ENCODE peak calls at places on chromosomes 16 and 17, in nine cellular contexts. One of them, this sample, is unnamed.

GRCh38 chr17:42337442-42337841 is 49.1 kb downstream of the STAT5A start:
- DNase-seq in SK-N-SH: no peak
- DNase-seq in HCT116: no peak
- DNase-seq in stomach: no peak
- DNase-seq in endothelial cell of umbilical vein: no peak
- DNase-seq in breast epithelium: no peak
- DNase-seq in transverse colon: peak
- DNase-seq in sigmoid colon: no peak
- DNase-seq in GM23338: no peak
- DNase-seq in this sample: no peak

GRCh38 chr16:48133455-48134226 is 22.2 kb downstream of the ABCC12 start:
- DNase-seq in SK-N-SH: no peak
- DNase-seq in HCT116: no peak
- DNase-seq in stomach: peak
- DNase-seq in endothelial cell of umbilical vein: no peak
- DNase-seq in breast epithelium: no peak
- DNase-seq in transverse colon: no peak
- DNase-seq in sigmoid colon: no peak
- DNase-seq in GM23338: no peak
- DNase-seq in this sample: no peak

GRCh38 chr16:55494994-55495421 is 13.9 kb upstream of the LPCAT2 start:
- DNase-seq in SK-N-SH: peak
- DNase-seq in HCT116: no peak
- DNase-seq in stomach: peak
- DNase-seq in endothelial cell of umbilical vein: peak
- DNase-seq in breast epithelium: no peak
- DNase-seq in transverse colon: peak
- DNase-seq in sigmoid colon: peak
- DNase-seq in GM23338: peak
- DNase-seq in this sample: peak

GRCh38 chr16:28058839-28059589 is 4.5 kb downstream of the GSG1L start:
- DNase-seq in SK-N-SH: no peak
- DNase-seq in HCT116: no peak
- DNase-seq in stomach: no peak
- DNase-seq in endothelial cell of umbilical vein: no peak
- DNase-seq in breast epithelium: no peak
- DNase-seq in transverse colon: no peak
- DNase-seq in sigmoid colon: no peak
- DNase-seq in GM23338: no peak
- DNase-seq in this sample: no peak

GRCh38 chr17:50580636-50581035 is 20.1 kb downstream of the CACNA1G start:
- DNase-seq in SK-N-SH: no peak
- DNase-seq in HCT116: no peak
- DNase-seq in stomach: no peak
- DNase-seq in endothelial cell of umbilical vein: no peak
- DNase-seq in breast epithelium: no peak
- DNase-seq in transverse colon: no peak
- DNase-seq in sigmoid colon: no peak
- DNase-seq in GM23338: no peak
- DNase-seq in this sample: no peak

GRCh38 chr16:1184156-1184868 is 31.4 kb downstream of the CACNA1H start:
- DNase-seq in SK-N-SH: no peak
- DNase-seq in HCT116: no peak
- DNase-seq in stomach: no peak
- DNase-seq in endothelial cell of umbilical vein: no peak
- DNase-seq in breast epithelium: no peak
- DNase-seq in transverse colon: peak
- DNase-seq in sigmoid colon: peak
- DNase-seq in GM23338: no peak
- DNase-seq in this sample: no peak

GRCh38 chr17:7191571-7192270 is 12.6 kb upstream of the ASGR1 start:
- DNase-seq in SK-N-SH: peak
- DNase-seq in HCT116: no peak
- DNase-seq in stomach: no peak
- DNase-seq in endothelial cell of umbilical vein: no peak
- DNase-seq in breast epithelium: no peak
- DNase-seq in transverse colon: no peak
- DNase-seq in sigmoid colon: no peak
- DNase-seq in GM23338: peak
- DNase-seq in this sample: no peak

GRCh38 chr16:87045462-87046216 is 271.6 kb downstream of the C16orf95 start:
- DNase-seq in SK-N-SH: no peak
- DNase-seq in HCT116: no peak
- DNase-seq in stomach: no peak
- DNase-seq in endothelial cell of umbilical vein: no peak
- DNase-seq in breast epithelium: no peak
- DNase-seq in transverse colon: no peak
- DNase-seq in sigmoid colon: peak
- DNase-seq in GM23338: no peak
- DNase-seq in this sample: no peak

GRCh38 chr17:5943991-5944390 is 126.2 kb upstream of the WSCD1 start:
- DNase-seq in SK-N-SH: no peak
- DNase-seq in HCT116: no peak
- DNase-seq in stomach: no peak
- DNase-seq in endothelial cell of umbilical vein: no peak
- DNase-seq in breast epithelium: no peak
- DNase-seq in transverse colon: no peak
- DNase-seq in sigmoid colon: no peak
- DNase-seq in GM23338: no peak
- DNase-seq in this sample: no peak

GRCh38 chr17:69269174-69269998 is 40.8 kb upstream of the ABCA10 start:
- DNase-seq in SK-N-SH: no peak
- DNase-seq in HCT116: no peak
- DNase-seq in stomach: no peak
- DNase-seq in endothelial cell of umbilical vein: peak
- DNase-seq in breast epithelium: no peak
- DNase-seq in transverse colon: no peak
- DNase-seq in sigmoid colon: no peak
- DNase-seq in GM23338: no peak
- DNase-seq in this sample: no peak

GRCh38 chr16:10387378-10387681 is 1.5 kb downstream of the ATF7IP2 start:
- DNase-seq in SK-N-SH: no peak
- DNase-seq in HCT116: no peak
- DNase-seq in stomach: no peak
- DNase-seq in endothelial cell of umbilical vein: no peak
- DNase-seq in breast epithelium: no peak
- DNase-seq in transverse colon: no peak
- DNase-seq in sigmoid colon: no peak
- DNase-seq in GM23338: no peak
- DNase-seq in this sample: no peak

GRCh38 chr16:12971216-12971615 is 69.8 kb downstream of the SHISA9 start:
- DNase-seq in SK-N-SH: peak
- DNase-seq in HCT116: no peak
- DNase-seq in stomach: peak
- DNase-seq in endothelial cell of umbilical vein: no peak
- DNase-seq in breast epithelium: no peak
- DNase-seq in transverse colon: no peak
- DNase-seq in sigmoid colon: no peak
- DNase-seq in GM23338: no peak
- DNase-seq in this sample: no peak

GRCh38 chr17:57984936-57985674 is 2.9 kb downstream of the VEZF1 start:
- DNase-seq in SK-N-SH: no peak
- DNase-seq in HCT116: no peak
- DNase-seq in stomach: no peak
- DNase-seq in endothelial cell of umbilical vein: no peak
- DNase-seq in breast epithelium: no peak
- DNase-seq in transverse colon: no peak
- DNase-seq in sigmoid colon: no peak
- DNase-seq in GM23338: no peak
- DNase-seq in this sample: no peak

GRCh38 chr17:57987582-57988300 is at the start of gene VEZF1:
- DNase-seq in SK-N-SH: peak
- DNase-seq in HCT116: peak
- DNase-seq in stomach: peak
- DNase-seq in endothelial cell of umbilical vein: peak
- DNase-seq in breast epithelium: peak
- DNase-seq in transverse colon: peak
- DNase-seq in sigmoid colon: peak
- DNase-seq in GM23338: peak
- DNase-seq in this sample: no peak

GRCh38 chr17:57988301-57989010 is 402 bp upstream of the VEZF1 start:
- DNase-seq in SK-N-SH: peak
- DNase-seq in HCT116: peak
- DNase-seq in stomach: peak
- DNase-seq in endothelial cell of umbilical vein: peak
- DNase-seq in breast epithelium: peak
- DNase-seq in transverse colon: peak
- DNase-seq in sigmoid colon: peak
- DNase-seq in GM23338: peak
- DNase-seq in this sample: no peak

GRCh38 chr17:57985675-57985974 is 2.4 kb downstream of the VEZF1 start:
- DNase-seq in SK-N-SH: peak
- DNase-seq in HCT116: no peak
- DNase-seq in stomach: no peak
- DNase-seq in endothelial cell of umbilical vein: peak
- DNase-seq in breast epithelium: no peak
- DNase-seq in transverse colon: no peak
- DNase-seq in sigmoid colon: no peak
- DNase-seq in GM23338: no peak
- DNase-seq in this sample: no peak

GRCh38 chr17:57986841-57987581 is 1.0 kb downstream of the VEZF1 start:
- DNase-seq in SK-N-SH: no peak
- DNase-seq in HCT116: no peak
- DNase-seq in stomach: peak
- DNase-seq in endothelial cell of umbilical vein: peak
- DNase-seq in breast epithelium: peak
- DNase-seq in transverse colon: peak
- DNase-seq in sigmoid colon: peak
- DNase-seq in GM23338: peak
- DNase-seq in this sample: no peak
- TF ChIP-seq POLR2AphosphoS5 in SK-N-SH: no peak
- TF ChIP-seq POLR2AphosphoS5 in HCT116: no peak
- TF ChIP-seq POLR2AphosphoS5 in stomach: peak
- TF ChIP-seq POLR2AphosphoS5 in endothelial cell of umbilical vein: peak
- TF ChIP-seq POLR2AphosphoS5 in breast epithelium: no peak
- TF ChIP-seq POLR2AphosphoS5 in transverse colon: peak
- TF ChIP-seq POLR2AphosphoS5 in sigmoid colon: peak
- TF ChIP-seq POLR2AphosphoS5 in GM23338: no peak
- TF ChIP-seq POLR2AphosphoS5 in this sample: peak

DNA sequence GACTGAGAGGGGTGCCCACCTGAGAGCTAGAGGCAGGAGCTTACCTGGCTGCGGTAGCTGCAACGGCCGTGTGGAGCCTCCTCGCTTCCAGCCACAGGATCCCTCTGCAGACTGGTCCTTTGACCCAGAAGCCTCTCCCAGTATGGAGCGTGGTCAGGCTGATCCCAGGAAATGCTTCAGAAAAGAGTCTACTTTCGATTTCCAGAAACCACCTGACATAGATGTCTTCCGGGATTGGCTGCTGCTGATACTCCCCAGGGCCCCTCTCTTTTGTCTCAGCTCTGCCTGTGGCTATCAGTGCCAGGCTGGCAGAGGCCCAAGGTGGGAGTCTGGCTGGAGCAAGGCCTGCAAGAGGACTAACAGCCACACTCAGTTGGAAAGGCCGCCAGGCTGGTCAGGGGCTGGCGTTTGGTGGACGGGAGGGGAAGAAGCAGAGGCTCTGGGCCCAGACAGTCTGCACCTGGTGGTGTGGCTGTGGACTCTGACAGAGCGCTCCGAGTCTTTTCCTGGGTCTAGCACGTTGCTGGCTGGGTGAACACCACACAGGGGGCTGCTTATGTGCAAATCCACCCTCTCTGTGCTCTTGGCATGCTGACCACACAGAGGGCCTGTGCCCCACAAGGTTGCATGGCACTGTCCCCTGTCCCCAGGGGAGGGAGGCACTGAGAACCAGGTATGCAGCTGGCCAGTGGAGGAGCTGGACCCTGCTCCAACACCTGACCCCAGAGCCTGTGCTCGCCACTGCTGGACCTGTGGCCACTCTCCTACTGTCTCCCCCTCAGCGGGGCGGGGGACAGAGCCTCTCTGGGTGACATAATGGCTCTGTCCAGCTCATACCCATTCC is at the start of gene LGALS3BP:
- DNase-seq in SK-N-SH: peak
- DNase-seq in HCT116: peak
- DNase-seq in stomach: peak
- DNase-seq in endothelial cell of umbilical vein: no peak
- DNase-seq in breast epithelium: peak
- DNase-seq in transverse colon: peak
- DNase-seq in sigmoid colon: peak
- DNase-seq in GM23338: peak
- DNase-seq in this sample: no peak
- H3K4me3 ChIP-seq in SK-N-SH: peak
- H3K4me3 ChIP-seq in HCT116: peak
- H3K4me3 ChIP-seq in stomach: peak
- H3K4me3 ChIP-seq in endothelial cell of umbilical vein: no peak
- H3K4me3 ChIP-seq in breast epithelium: peak
- H3K4me3 ChIP-seq in transverse colon: peak
- H3K4me3 ChIP-seq in sigmoid colon: peak
- H3K4me3 ChIP-seq in GM23338: no peak
- H3K4me3 ChIP-seq in this sample: peak

GRCh38 chr16:4360538-4361021 is 9.5 kb upstream of the PAM16 start:
- DNase-seq in SK-N-SH: peak
- DNase-seq in HCT116: no peak
- DNase-seq in stomach: no peak
- DNase-seq in endothelial cell of umbilical vein: no peak
- DNase-seq in breast epithelium: no peak
- DNase-seq in transverse colon: no peak
- DNase-seq in sigmoid colon: no peak
- DNase-seq in GM23338: no peak
- DNase-seq in this sample: no peak
- TF ChIP-seq POLR2AphosphoS5 in SK-N-SH: no peak
- TF ChIP-seq POLR2AphosphoS5 in HCT116: no peak
- TF ChIP-seq POLR2AphosphoS5 in stomach: no peak
- TF ChIP-seq POLR2AphosphoS5 in endothelial cell of umbilical vein: no peak
- TF ChIP-seq POLR2AphosphoS5 in breast epithelium: no peak
- TF ChIP-seq POLR2AphosphoS5 in transverse colon: no peak
- TF ChIP-seq POLR2AphosphoS5 in sigmoid colon: no peak
- TF ChIP-seq POLR2AphosphoS5 in GM23338: no peak
- TF ChIP-seq POLR2AphosphoS5 in this sample: no peak

GRCh38 chr17:29612404-29613370 is 10.0 kb downstream of the CORO6 start:
- DNase-seq in SK-N-SH: peak
- DNase-seq in HCT116: no peak
- DNase-seq in stomach: no peak
- DNase-seq in endothelial cell of umbilical vein: no peak
- DNase-seq in breast epithelium: no peak
- DNase-seq in transverse colon: no peak
- DNase-seq in sigmoid colon: peak
- DNase-seq in GM23338: peak
- DNase-seq in this sample: no peak

GRCh38 chr17:29614345-29615047 is 8.2 kb downstream of the CORO6 start:
- DNase-seq in SK-N-SH: peak
- DNase-seq in HCT116: no peak
- DNase-seq in stomach: no peak
- DNase-seq in endothelial cell of umbilical vein: no peak
- DNase-seq in breast epithelium: no peak
- DNase-seq in transverse colon: no peak
- DNase-seq in sigmoid colon: no peak
- DNase-seq in GM23338: peak
- DNase-seq in this sample: no peak

GRCh38 chr17:29613371-29613837 is 9.3 kb downstream of the CORO6 start:
- DNase-seq in SK-N-SH: peak
- DNase-seq in HCT116: no peak
- DNase-seq in stomach: peak
- DNase-seq in endothelial cell of umbilical vein: peak
- DNase-seq in breast epithelium: peak
- DNase-seq in transverse colon: peak
- DNase-seq in sigmoid colon: peak
- DNase-seq in GM23338: peak
- DNase-seq in this sample: peak

GRCh38 chr17:29615048-29615385 is 7.7 kb downstream of the CORO6 start:
- DNase-seq in SK-N-SH: peak
- DNase-seq in HCT116: no peak
- DNase-seq in stomach: no peak
- DNase-seq in endothelial cell of umbilical vein: no peak
- DNase-seq in breast epithelium: no peak
- DNase-seq in transverse colon: peak
- DNase-seq in sigmoid colon: no peak
- DNase-seq in GM23338: peak
- DNase-seq in this sample: no peak

GRCh38 chr17:29613856-29614255 is 8.9 kb downstream of the CORO6 start:
- DNase-seq in SK-N-SH: no peak
- DNase-seq in HCT116: no peak
- DNase-seq in stomach: no peak
- DNase-seq in endothelial cell of umbilical vein: no peak
- DNase-seq in breast epithelium: no peak
- DNase-seq in transverse colon: no peak
- DNase-seq in sigmoid colon: peak
- DNase-seq in GM23338: peak
- DNase-seq in this sample: no peak
- H3K4me3 ChIP-seq in SK-N-SH: no peak
- H3K4me3 ChIP-seq in HCT116: no peak
- H3K4me3 ChIP-seq in stomach: peak
- H3K4me3 ChIP-seq in endothelial cell of umbilical vein: no peak
- H3K4me3 ChIP-seq in breast epithelium: peak
- H3K4me3 ChIP-seq in transverse colon: no peak
- H3K4me3 ChIP-seq in sigmoid colon: peak
- H3K4me3 ChIP-seq in GM23338: peak
- H3K4me3 ChIP-seq in this sample: peak

This sample was measured in vagina.